ENCODE peak calls at places on chromosome 9, in six cellular contexts. A is SK-N-SH; D is neural progenitor cell; M is prostate gland; V is right cardiac atrium; H is CD8-positive, alpha-beta memory T cell. T is an unnamed sample.
A peak's percentile ranks its signal among the peaks of the same experiment; 100 is the strongest.

GRCh38 chr9:80842976-80843506 is 846.3 kb downstream of the TLE1 start:
- DNase-seq in D (no peak), A (no peak), M (no peak), V (no peak), H (no peak), T (no peak)

GRCh38 chr9:129170229-129170628 is 7.8 kb downstream of the IER5L start:
- DNase-seq in V (no peak), M (no peak), D (no peak), H (no peak), A (no peak), T (no peak)

GRCh38 chr9:102038006-102038405 is 299.6 kb upstream of the GRIN3A start:
- DNase-seq in V (no peak), H (no peak), A (no peak), D (no peak), M (no peak), T (no peak)

GRCh38 chr9:21095561-21095960 is 17.8 kb upstream of the IFNB1 start:
- DNase-seq in M (no peak), A (no peak), H (no peak), V (no peak), D (no peak), T (no peak)

GRCh38 chr9:14372437-14373318 is 58.7 kb upstream of the NFIB start:
- DNase-seq in V (peak; percentile 56), H (no peak), D (no peak), M (no peak), A (peak; percentile 67), T (no peak)

GRCh38 chr9:18331808-18332209 is 142.1 kb upstream of the ADAMTSL1 start:
- DNase-seq in A (peak; percentile 10), V (no peak), M (no peak), D (no peak), H (no peak), T (no peak)

GRCh38 chr9:88799706-88800682 is 191.3 kb upstream of the S1PR3 start:
- DNase-seq in A (no peak), H (no peak), M (no peak), V (no peak), D (no peak), T (no peak)

GRCh38 chr9:34651876-34652602 is at the start of gene IL11RA:
- DNase-seq in M (peak; percentile 80), V (peak; percentile 92), D (peak; percentile 95), H (no peak), A (no peak), T (peak; percentile 96)

GRCh38 chr9:113514061-113514460 is 50.5 kb downstream of the RGS3 start:
- DNase-seq in A (no peak), M (no peak), D (no peak), V (no peak), H (no peak), T (no peak)

GRCh38 chr9:137321726-137322361 is 19.8 kb upstream of the NRARP start:
- DNase-seq in M (no peak), A (no peak), D (no peak), V (no peak), H (no peak), T (no peak)

GRCh38 chr9:125284855-125285254 is 23.2 kb downstream of the GAPVD1 start:
- DNase-seq in H (no peak), V (no peak), D (no peak), A (no peak), M (no peak), T (no peak)

GRCh38 chr9:113154471-113154870 is 3.7 kb downstream of the SLC31A2 start:
- DNase-seq in V (no peak), D (no peak), A (no peak), M (no peak), H (no peak), T (peak; percentile 63)

GRCh38 chr9:128358090-128358489 is 13.1 kb upstream of the URM1 start:
- DNase-seq in D (no peak), A (no peak), M (no peak), V (no peak), H (no peak), T (no peak)

GRCh38 chr9:127397722-127398647 is 1.0 kb downstream of the SLC2A8 start:
- DNase-seq in A (peak; percentile 84), M (peak; percentile 21), D (peak; percentile 71), V (peak; percentile 45), H (peak; percentile 35), T (peak; percentile 57)

GRCh38 chr9:113913426-113914195 is 37.5 kb downstream of the ZNF618 start:
- DNase-seq in A (no peak), M (peak; percentile 64), D (no peak), H (no peak), V (no peak), T (peak; percentile 43)

GRCh38 chr9:79013715-79014610 is 557.8 kb upstream of the TLE4 start:
- DNase-seq in H (no peak), A (no peak), D (no peak), V (no peak), M (no peak), T (no peak)

GRCh38 chr9:110244616-110245015 is 11.7 kb downstream of the TXN start:
- DNase-seq in V (no peak), M (no peak), A (no peak), D (no peak), H (no peak), T (no peak)

GRCh38 chr9:79028101-79028500 is 543.7 kb upstream of the TLE4 start:
- DNase-seq in V (no peak), D (no peak), H (no peak), A (no peak), M (no peak), T (no peak)

GRCh38 chr9:78893758-78894157 is 596.8 kb downstream of the PSAT1 start:
- DNase-seq in A (no peak), M (no peak), H (no peak), D (no peak), V (no peak), T (no peak)

GRCh38 chr9:126698251-126698650 is 84.5 kb downstream of the LMX1B start:
- DNase-seq in V (no peak), A (peak; percentile 12), M (no peak), D (peak; percentile 1), H (no peak), T (no peak)

DNA sequence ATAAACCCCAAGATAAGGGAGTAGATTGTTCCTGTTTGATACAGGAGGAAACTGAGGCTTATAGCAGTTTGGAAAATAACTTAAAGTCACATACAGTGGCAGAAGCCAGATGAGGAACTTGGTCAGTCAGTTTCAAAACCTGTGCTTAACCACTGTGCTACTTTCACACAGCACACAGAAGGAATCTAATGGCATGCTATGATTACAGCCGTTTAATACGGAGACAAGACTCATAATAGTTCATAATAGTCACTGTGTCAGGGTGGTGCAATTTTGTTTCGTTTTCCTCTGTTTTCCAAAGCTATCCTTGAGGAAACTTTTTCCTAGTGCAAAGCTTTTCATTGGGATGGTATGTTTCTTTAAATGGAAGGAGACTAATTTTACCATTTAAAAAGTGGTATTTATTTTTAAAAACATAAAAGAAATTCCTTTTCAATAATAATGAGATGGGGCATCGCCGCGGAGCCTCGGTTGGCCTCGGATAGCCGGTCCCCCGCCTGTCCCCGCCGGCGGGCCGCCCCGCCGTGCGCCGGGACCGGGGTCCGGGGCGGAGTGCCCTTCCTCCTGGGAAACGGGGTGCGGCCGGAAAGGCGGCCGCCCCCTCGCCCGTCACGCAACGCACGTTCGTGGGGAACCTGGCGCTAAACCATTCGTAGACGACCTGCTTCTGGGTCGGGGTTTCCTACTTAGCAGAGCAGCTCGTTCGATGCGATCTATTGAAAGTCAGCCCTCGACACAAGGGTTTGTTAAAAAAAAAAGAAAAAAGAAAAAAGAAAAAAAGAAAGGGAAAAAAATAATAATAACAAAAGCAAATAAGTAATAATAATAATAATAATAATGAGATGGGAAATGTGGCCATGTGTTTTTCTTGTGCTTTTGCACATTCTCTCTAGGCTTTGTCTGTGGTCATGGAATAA is 112.6 kb downstream of the GCNT1 start:
- DNase-seq in H (no peak), D (no peak), V (peak; percentile 27), A (no peak), M (no peak), T (no peak)
- H3K27ac ChIP-seq in H (no peak overlapping the region), D (no peak overlapping the region), V (no peak overlapping the region), A (no peak overlapping the region), M (no peak overlapping the region), T (no peak overlapping the region)

DNA sequence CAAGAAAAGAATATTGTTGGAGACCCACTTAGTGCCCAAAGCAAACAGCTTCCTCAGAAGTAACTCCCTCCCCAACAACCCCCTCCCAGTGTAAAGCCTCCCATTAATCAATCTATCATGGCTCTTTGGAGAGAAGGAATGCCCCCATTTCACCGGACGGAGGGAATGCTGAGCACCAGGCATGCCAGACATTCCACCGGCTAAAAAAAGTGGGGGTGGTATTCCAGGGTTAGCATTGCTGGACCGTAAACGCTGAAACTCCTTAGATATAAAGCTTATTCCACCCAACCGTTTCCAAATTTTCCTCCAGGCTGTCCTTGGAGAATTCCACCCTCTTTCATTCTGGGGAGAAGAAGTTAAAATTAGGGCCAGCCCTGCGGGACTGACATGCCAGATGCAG is 363 bp upstream of the MAMDC2 start:
- DNase-seq in D (peak; percentile 89), A (no peak), M (no peak), V (no peak), H (no peak), T (no peak)
- H3K4me1 ChIP-seq in D (peaks cover 22% of the 10 kb centered on the region), A (no peaks in the 10 kb centered on the region), M (no peaks in the 10 kb centered on the region), V (no peaks in the 10 kb centered on the region), H (no peaks in the 10 kb centered on the region), T (peaks cover 4% of the 10 kb centered on the region)

DNA sequence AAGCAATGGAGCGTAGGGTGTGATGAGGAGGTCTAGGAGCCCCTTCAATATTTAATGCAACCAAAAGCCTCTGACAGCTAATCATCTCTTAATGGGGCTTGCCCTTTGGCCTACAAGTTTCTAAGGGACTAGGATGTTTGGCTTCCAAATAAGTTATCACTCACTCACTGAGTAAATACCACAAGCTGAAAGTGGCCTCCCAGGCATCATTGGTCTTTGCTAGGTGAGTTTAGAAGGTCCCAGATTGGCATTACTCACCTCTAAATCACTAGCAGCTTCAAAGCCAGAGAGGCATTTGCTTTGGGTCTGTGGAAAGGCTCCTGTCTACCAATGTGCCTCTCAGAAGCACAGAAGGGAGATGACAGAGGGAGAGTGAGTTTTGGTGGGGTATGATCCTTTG is 344.2 kb downstream of the NTRK2 start:
- DNase-seq in H (no peak), A (no peak), M (no peak), D (no peak), V (no peak), T (no peak)
- H3K4me3 ChIP-seq in H (no peak overlapping the region), A (no peak overlapping the region), M (no peak overlapping the region), D (no peak overlapping the region), V (no peak overlapping the region), T (no peak overlapping the region)

GRCh38 chr9:92612816-92613215 is 57.1 kb downstream of the IPPK start:
- DNase-seq in H (no peak), A (no peak), M (no peak), D (no peak), V (no peak), T (no peak)

GRCh38 chr9:92610470-92611420 is 59.2 kb downstream of the IPPK start:
- DNase-seq in A (no peak), D (no peak), M (no peak), H (no peak), V (no peak), T (peak; percentile 76)

GRCh38 chr9:92613268-92614122 is 56.4 kb downstream of the IPPK start:
- DNase-seq in V (no peak), A (no peak), H (no peak), M (no peak), D (no peak), T (no peak)

GRCh38 chr9:92611621-92612275 is 58.2 kb downstream of the IPPK start:
- DNase-seq in D (no peak), M (no peak), A (no peak), H (no peak), V (no peak), T (no peak)

DNA sequence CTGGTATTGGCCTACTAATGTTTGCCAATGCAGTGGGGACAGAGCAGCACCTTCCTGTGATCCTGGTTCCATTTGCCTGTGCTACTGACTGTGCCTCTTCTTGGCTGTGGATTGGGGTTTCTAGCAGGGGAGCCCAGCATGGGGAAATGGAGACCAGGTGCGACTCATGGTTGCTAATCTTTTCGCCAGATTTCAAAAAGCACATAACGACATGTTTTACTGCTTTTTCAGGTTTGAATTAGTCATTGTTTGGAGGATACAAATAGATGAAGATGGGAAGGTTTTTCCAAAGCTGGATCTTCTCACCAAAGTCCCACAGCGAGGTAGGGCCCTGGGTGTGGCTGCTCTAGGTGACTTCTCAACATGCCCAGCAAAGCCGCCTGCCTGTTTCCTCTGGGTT is 57.6 kb downstream of the IPPK start:
- DNase-seq in V (no peak), M (no peak), H (no peak), D (no peak), A (no peak), T (no peak)
- H3K27ac ChIP-seq in V (no peak overlapping the region), M (peak overlapping the region; percentile 65), H (no peak overlapping the region), D (no peak overlapping the region), A (no peak overlapping the region), T (no peak overlapping the region)